ENCODE peak calls at places on chromosome 4, in seven cellular contexts. One of them, this sample, is unnamed.

GRCh38 chr4:112073201-112073600 is 72.1 kb upstream of the FAM241A start:
- DNase-seq in testis: no peak
- DNase-seq in cardiac muscle cell: no peak
- DNase-seq in tibial artery: no peak
- DNase-seq in heart right ventricle: no peak
- DNase-seq in Peyer's patch: no peak
- DNase-seq in right cardiac atrium: no peak
- DNase-seq in this sample: no peak

GRCh38 chr4:159278399-159278798 is 175.5 kb downstream of the RAPGEF2 start:
- DNase-seq in testis: no peak
- DNase-seq in cardiac muscle cell: no peak
- DNase-seq in tibial artery: no peak
- DNase-seq in heart right ventricle: no peak
- DNase-seq in Peyer's patch: no peak
- DNase-seq in right cardiac atrium: no peak
- DNase-seq in this sample: no peak

GRCh38 chr4:41013746-41014145 is 200.6 kb downstream of the APBB2 start:
- DNase-seq in testis: no peak
- DNase-seq in cardiac muscle cell: no peak
- DNase-seq in tibial artery: no peak
- DNase-seq in heart right ventricle: no peak
- DNase-seq in Peyer's patch: no peak
- DNase-seq in right cardiac atrium: no peak
- DNase-seq in this sample: no peak

GRCh38 chr4:153153339-153153851 is 50.8 kb upstream of the TRIM2 start:
- DNase-seq in testis: peak; percentile 45
- DNase-seq in cardiac muscle cell: peak; percentile 75
- DNase-seq in tibial artery: no peak
- DNase-seq in heart right ventricle: peak; percentile 23
- DNase-seq in Peyer's patch: peak; percentile 72
- DNase-seq in right cardiac atrium: peak; percentile 75
- DNase-seq in this sample: peak; percentile 74

GRCh38 chr4:21593268-21594002 is 355.1 kb downstream of the KCNIP4 start:
- DNase-seq in testis: no peak
- DNase-seq in cardiac muscle cell: no peak
- DNase-seq in tibial artery: no peak
- DNase-seq in heart right ventricle: no peak
- DNase-seq in Peyer's patch: no peak
- DNase-seq in right cardiac atrium: no peak
- DNase-seq in this sample: no peak

GRCh38 chr4:142091085-142091513 is 454.7 kb downstream of the IL15 start:
- DNase-seq in testis: peak; percentile 28
- DNase-seq in cardiac muscle cell: no peak
- DNase-seq in tibial artery: peak; percentile 66
- DNase-seq in heart right ventricle: peak; percentile 14
- DNase-seq in Peyer's patch: no peak
- DNase-seq in right cardiac atrium: no peak
- DNase-seq in this sample: no peak

GRCh38 chr4:27685947-27686346 is 825.3 kb downstream of the STIM2 start:
- DNase-seq in testis: no peak
- DNase-seq in cardiac muscle cell: no peak
- DNase-seq in tibial artery: no peak
- DNase-seq in heart right ventricle: no peak
- DNase-seq in Peyer's patch: no peak
- DNase-seq in right cardiac atrium: no peak
- DNase-seq in this sample: no peak

GRCh38 chr4:185656467-185656890 is 121.2 kb upstream of the PDLIM3 start:
- DNase-seq in testis: no peak
- DNase-seq in cardiac muscle cell: peak; percentile 19
- DNase-seq in tibial artery: peak; percentile 90
- DNase-seq in heart right ventricle: peak; percentile 47
- DNase-seq in Peyer's patch: no peak
- DNase-seq in right cardiac atrium: peak; percentile 83
- DNase-seq in this sample: no peak

GRCh38 chr4:168486961-168487820 is 6.9 kb upstream of the DDX60L start:
- DNase-seq in testis: no peak
- DNase-seq in cardiac muscle cell: no peak
- DNase-seq in tibial artery: no peak
- DNase-seq in heart right ventricle: no peak
- DNase-seq in Peyer's patch: no peak
- DNase-seq in right cardiac atrium: no peak
- DNase-seq in this sample: no peak

GRCh38 chr4:158238574-158238973 is 28.3 kb downstream of the TMEM144 start:
- DNase-seq in testis: no peak
- DNase-seq in cardiac muscle cell: no peak
- DNase-seq in tibial artery: no peak
- DNase-seq in heart right ventricle: no peak
- DNase-seq in Peyer's patch: no peak
- DNase-seq in right cardiac atrium: no peak
- DNase-seq in this sample: no peak

GRCh38 chr4:100742045-100742444 is 224.2 kb upstream of the EMCN start:
- DNase-seq in testis: no peak
- DNase-seq in cardiac muscle cell: peak; percentile 16
- DNase-seq in tibial artery: no peak
- DNase-seq in heart right ventricle: peak; percentile 9
- DNase-seq in Peyer's patch: peak; percentile 44
- DNase-seq in right cardiac atrium: no peak
- DNase-seq in this sample: no peak

GRCh38 chr4:145935253-145936141 is 3.1 kb downstream of the ZNF827 start:
- DNase-seq in testis: peak; percentile 66
- DNase-seq in cardiac muscle cell: peak; percentile 75
- DNase-seq in tibial artery: no peak
- DNase-seq in heart right ventricle: peak; percentile 48
- DNase-seq in Peyer's patch: peak; percentile 64
- DNase-seq in right cardiac atrium: peak; percentile 77
- DNase-seq in this sample: peak; percentile 65

GRCh38 chr4:126386512-126386911 is 1071.8 kb downstream of the FAT4 start:
- DNase-seq in testis: no peak
- DNase-seq in cardiac muscle cell: no peak
- DNase-seq in tibial artery: no peak
- DNase-seq in heart right ventricle: no peak
- DNase-seq in Peyer's patch: no peak
- DNase-seq in right cardiac atrium: no peak
- DNase-seq in this sample: no peak

GRCh38 chr4:36138221-36138620 is 106.1 kb downstream of the ARAP2 start:
- DNase-seq in testis: no peak
- DNase-seq in cardiac muscle cell: no peak
- DNase-seq in tibial artery: no peak
- DNase-seq in heart right ventricle: no peak
- DNase-seq in Peyer's patch: no peak
- DNase-seq in right cardiac atrium: no peak
- DNase-seq in this sample: no peak

GRCh38 chr4:186621959-186622553 is 66.7 kb upstream of the MTNR1A start:
- DNase-seq in testis: no peak
- DNase-seq in cardiac muscle cell: no peak
- DNase-seq in tibial artery: no peak
- DNase-seq in heart right ventricle: no peak
- DNase-seq in Peyer's patch: no peak
- DNase-seq in right cardiac atrium: no peak
- DNase-seq in this sample: no peak

GRCh38 chr4:125677665-125678307 is 363.0 kb downstream of the FAT4 start:
- DNase-seq in testis: no peak
- DNase-seq in cardiac muscle cell: no peak
- DNase-seq in tibial artery: no peak
- DNase-seq in heart right ventricle: no peak
- DNase-seq in Peyer's patch: no peak
- DNase-seq in right cardiac atrium: no peak
- DNase-seq in this sample: no peak

GRCh38 chr4:83556006-83556712 is 20.3 kb downstream of the GPAT3 start:
- DNase-seq in testis: no peak
- DNase-seq in cardiac muscle cell: no peak
- DNase-seq in tibial artery: no peak
- DNase-seq in heart right ventricle: no peak
- DNase-seq in Peyer's patch: no peak
- DNase-seq in right cardiac atrium: no peak
- DNase-seq in this sample: no peak

GRCh38 chr4:15720846-15721245 is 18.0 kb downstream of the BST1 start:
- DNase-seq in testis: no peak
- DNase-seq in cardiac muscle cell: no peak
- DNase-seq in tibial artery: no peak
- DNase-seq in heart right ventricle: no peak
- DNase-seq in Peyer's patch: no peak
- DNase-seq in right cardiac atrium: no peak
- DNase-seq in this sample: no peak

GRCh38 chr4:55745014-55745413 is 74.6 kb upstream of the EXOC1L start:
- DNase-seq in testis: no peak
- DNase-seq in cardiac muscle cell: no peak
- DNase-seq in tibial artery: no peak
- DNase-seq in heart right ventricle: no peak
- DNase-seq in Peyer's patch: no peak
- DNase-seq in right cardiac atrium: no peak
- DNase-seq in this sample: no peak

GRCh38 chr4:112145820-112146813 is 863 bp downstream of the FAM241A start:
- DNase-seq in testis: peak; percentile 70
- DNase-seq in cardiac muscle cell: peak; percentile 71
- DNase-seq in tibial artery: peak; percentile 72
- DNase-seq in heart right ventricle: peak; percentile 41
- DNase-seq in Peyer's patch: peak; percentile 68
- DNase-seq in right cardiac atrium: peak; percentile 82
- DNase-seq in this sample: peak; percentile 51

GRCh38 chr4:13659341-13660070 is 32.0 kb upstream of the BOD1L1 start:
- DNase-seq in testis: no peak
- DNase-seq in cardiac muscle cell: no peak
- DNase-seq in tibial artery: no peak
- DNase-seq in heart right ventricle: no peak
- DNase-seq in Peyer's patch: no peak
- DNase-seq in right cardiac atrium: no peak
- DNase-seq in this sample: no peak

GRCh38 chr4:136412708-136413107 is 1119.6 kb downstream of the PCDH18 start:
- DNase-seq in testis: no peak
- DNase-seq in cardiac muscle cell: no peak
- DNase-seq in tibial artery: no peak
- DNase-seq in heart right ventricle: no peak
- DNase-seq in Peyer's patch: no peak
- DNase-seq in right cardiac atrium: no peak
- DNase-seq in this sample: no peak

GRCh38 chr4:124432500-124432899 is 280.0 kb downstream of the ANKRD50 start:
- DNase-seq in testis: no peak
- DNase-seq in cardiac muscle cell: no peak
- DNase-seq in tibial artery: no peak
- DNase-seq in heart right ventricle: no peak
- DNase-seq in Peyer's patch: no peak
- DNase-seq in right cardiac atrium: no peak
- DNase-seq in this sample: no peak

GRCh38 chr4:158090323-158090722 is 82.5 kb downstream of the GASK1B start:
- DNase-seq in testis: no peak
- DNase-seq in cardiac muscle cell: no peak
- DNase-seq in tibial artery: no peak
- DNase-seq in heart right ventricle: no peak
- DNase-seq in Peyer's patch: no peak
- DNase-seq in right cardiac atrium: no peak
- DNase-seq in this sample: no peak

GRCh38 chr4:106301393-106302084 is 14.5 kb downstream of the TBCK start:
- DNase-seq in testis: no peak
- DNase-seq in cardiac muscle cell: no peak
- DNase-seq in tibial artery: no peak
- DNase-seq in heart right ventricle: no peak
- DNase-seq in Peyer's patch: no peak
- DNase-seq in right cardiac atrium: no peak
- DNase-seq in this sample: no peak

GRCh38 chr4:99856166-99856565 is 38.1 kb downstream of the LAMTOR3 start:
- DNase-seq in testis: no peak
- DNase-seq in cardiac muscle cell: no peak
- DNase-seq in tibial artery: no peak
- DNase-seq in heart right ventricle: no peak
- DNase-seq in Peyer's patch: no peak
- DNase-seq in right cardiac atrium: no peak
- DNase-seq in this sample: no peak

GRCh38 chr4:1002131-1002630 is 9.0 kb upstream of the SLC26A1 start:
- DNase-seq in testis: peak; percentile 41
- DNase-seq in cardiac muscle cell: no peak
- DNase-seq in tibial artery: no peak
- DNase-seq in heart right ventricle: no peak
- DNase-seq in Peyer's patch: peak; percentile 66
- DNase-seq in right cardiac atrium: peak; percentile 65
- DNase-seq in this sample: no peak
- H3K27me3 ChIP-seq in testis: no peaks in the 10 kb centered on the region
- H3K27me3 ChIP-seq in cardiac muscle cell: peaks cover 98% of the 10 kb centered on the region
- H3K27me3 ChIP-seq in tibial artery: peaks cover 92% of the 10 kb centered on the region
- H3K27me3 ChIP-seq in heart right ventricle: peaks cover 87% of the 10 kb centered on the region
- H3K27me3 ChIP-seq in Peyer's patch: no peaks in the 10 kb centered on the region
- H3K27me3 ChIP-seq in right cardiac atrium: no peaks in the 10 kb centered on the region
- H3K27me3 ChIP-seq in this sample: peaks cover 70% of the 10 kb centered on the region

GRCh38 chr4:109044446-109044845 is 258.0 kb downstream of the COL25A1 start:
- DNase-seq in testis: no peak
- DNase-seq in cardiac muscle cell: no peak
- DNase-seq in tibial artery: no peak
- DNase-seq in heart right ventricle: no peak
- DNase-seq in Peyer's patch: no peak
- DNase-seq in right cardiac atrium: no peak
- DNase-seq in this sample: no peak
- H3K27me3 ChIP-seq in testis: no peaks in the 10 kb centered on the region
- H3K27me3 ChIP-seq in cardiac muscle cell: no peaks in the 10 kb centered on the region
- H3K27me3 ChIP-seq in tibial artery: no peaks in the 10 kb centered on the region
- H3K27me3 ChIP-seq in heart right ventricle: no peaks in the 10 kb centered on the region
- H3K27me3 ChIP-seq in Peyer's patch: no peaks in the 10 kb centered on the region
- H3K27me3 ChIP-seq in right cardiac atrium: no peaks in the 10 kb centered on the region
- H3K27me3 ChIP-seq in this sample: no peaks in the 10 kb centered on the region

GRCh38 chr4:6011686-6012085 is 6.5 kb downstream of the C4orf50 start:
- DNase-seq in testis: peak; percentile 34
- DNase-seq in cardiac muscle cell: peak; percentile 8
- DNase-seq in tibial artery: no peak
- DNase-seq in heart right ventricle: peak; percentile 9
- DNase-seq in Peyer's patch: no peak
- DNase-seq in right cardiac atrium: no peak
- DNase-seq in this sample: no peak
- H3K27me3 ChIP-seq in testis: no peaks in the 10 kb centered on the region
- H3K27me3 ChIP-seq in cardiac muscle cell: peaks cover 43% of the 10 kb centered on the region
- H3K27me3 ChIP-seq in tibial artery: peaks cover 33% of the 10 kb centered on the region
- H3K27me3 ChIP-seq in heart right ventricle: peaks cover 42% of the 10 kb centered on the region
- H3K27me3 ChIP-seq in Peyer's patch: no peaks in the 10 kb centered on the region
- H3K27me3 ChIP-seq in right cardiac atrium: no peaks in the 10 kb centered on the region
- H3K27me3 ChIP-seq in this sample: no peaks in the 10 kb centered on the region

GRCh38 chr4:7887415-7887814 is 52.2 kb downstream of the AFAP1 start:
- DNase-seq in testis: no peak
- DNase-seq in cardiac muscle cell: no peak
- DNase-seq in tibial artery: no peak
- DNase-seq in heart right ventricle: no peak
- DNase-seq in Peyer's patch: no peak
- DNase-seq in right cardiac atrium: no peak
- DNase-seq in this sample: no peak

GRCh38 chr4:7894098-7894676 is 45.5 kb downstream of the AFAP1 start:
- DNase-seq in testis: no peak
- DNase-seq in cardiac muscle cell: no peak
- DNase-seq in tibial artery: no peak
- DNase-seq in heart right ventricle: no peak
- DNase-seq in Peyer's patch: no peak
- DNase-seq in right cardiac atrium: no peak
- DNase-seq in this sample: no peak

GRCh38 chr4:7893539-7893938 is 46.1 kb downstream of the AFAP1 start:
- DNase-seq in testis: no peak
- DNase-seq in cardiac muscle cell: no peak
- DNase-seq in tibial artery: no peak
- DNase-seq in heart right ventricle: no peak
- DNase-seq in Peyer's patch: no peak
- DNase-seq in right cardiac atrium: no peak
- DNase-seq in this sample: no peak

GRCh38 chr4:7892212-7893019 is 47.2 kb downstream of the AFAP1 start:
- DNase-seq in testis: no peak
- DNase-seq in cardiac muscle cell: no peak
- DNase-seq in tibial artery: no peak
- DNase-seq in heart right ventricle: no peak
- DNase-seq in Peyer's patch: no peak
- DNase-seq in right cardiac atrium: no peak
- DNase-seq in this sample: no peak

GRCh38 chr4:7890635-7891393 is 48.8 kb downstream of the AFAP1 start:
- DNase-seq in testis: no peak
- DNase-seq in cardiac muscle cell: no peak
- DNase-seq in tibial artery: no peak
- DNase-seq in heart right ventricle: no peak
- DNase-seq in Peyer's patch: no peak
- DNase-seq in right cardiac atrium: no peak
- DNase-seq in this sample: no peak
- H3K27me3 ChIP-seq in testis: no peaks in the 10 kb centered on the region
- H3K27me3 ChIP-seq in cardiac muscle cell: no peaks in the 10 kb centered on the region
- H3K27me3 ChIP-seq in tibial artery: no peaks in the 10 kb centered on the region
- H3K27me3 ChIP-seq in heart right ventricle: no peaks in the 10 kb centered on the region
- H3K27me3 ChIP-seq in Peyer's patch: no peaks in the 10 kb centered on the region
- H3K27me3 ChIP-seq in right cardiac atrium: no peaks in the 10 kb centered on the region
- H3K27me3 ChIP-seq in this sample: no peaks in the 10 kb centered on the region